ENCODE peak calls at places on chromosome 16, in four cellular contexts. M is upper lobe of right lung, O is NT2/D1, L is heart right ventricle. D is an unnamed sample. For H3K4me1, the result is how much of the 10 kb centered on the place peaks cover.

GRCh38 chr16:28924762-28925385 is at the start of gene RABEP2:
- DNase-seq in M (peak), O (peak), L (peak), D (peak)

GRCh38 chr16:75196826-75197225 is 10.1 kb downstream of the CTRB2 start:
- DNase-seq in M (peak), O (no peak), L (no peak), D (no peak)

GRCh38 chr16:88516666-88517065 is 53.5 kb upstream of the ZC3H18 start:
- DNase-seq in M (no peak), O (no peak), L (no peak), D (no peak)

GRCh38 chr16:67104061-67104460 is 5.7 kb upstream of the PHAF1 start:
- DNase-seq in M (no peak), O (peak), L (peak), D (peak)

GRCh38 chr16:53848277-53848942 is 144.5 kb downstream of the FTO start:
- DNase-seq in M (no peak), O (no peak), L (no peak), D (no peak)

GRCh38 chr16:56191807-56192643 is 736 bp downstream of the GNAO1 start:
- DNase-seq in M (no peak), O (no peak), L (no peak), D (peak)

GRCh38 chr16:18803569-18804462 is 2.5 kb upstream of the ARL6IP1 start:
- DNase-seq in M (no peak), O (no peak), L (no peak), D (no peak)

GRCh38 chr16:57304169-57305061 is 19.9 kb upstream of the PLLP start:
- DNase-seq in M (peak), O (no peak), L (peak), D (no peak)

GRCh38 chr16:29664133-29664912 is 1.3 kb downstream of the SPN start:
- DNase-seq in M (peak), O (no peak), L (no peak), D (no peak)

GRCh38 chr16:84184775-84185174 is 2.1 kb downstream of the TAF1C start:
- DNase-seq in M (peak), O (no peak), L (peak), D (no peak)

GRCh38 chr16:86567701-86568571 is 1.3 kb downstream of the FOXC2 start:
- DNase-seq in M (no peak), O (no peak), L (no peak), D (no peak)

GRCh38 chr16:81657224-81657623 is 121.9 kb upstream of the PLCG2 start:
- DNase-seq in M (no peak), O (no peak), L (no peak), D (no peak)

GRCh38 chr16:15785386-15786059 is 71.3 kb downstream of the MYH11 start:
- DNase-seq in M (no peak), O (no peak), L (no peak), D (no peak)

GRCh38 chr16:88007321-88007731 is 56.1 kb downstream of the BANP start:
- DNase-seq in M (no peak), O (no peak), L (no peak), D (no peak)

GRCh38 chr16:27169511-27170071 is 33.7 kb upstream of the KDM8 start:
- DNase-seq in M (no peak), O (no peak), L (no peak), D (peak)

GRCh38 chr16:264440-264951 is 11.2 kb downstream of the RGS11 start:
- DNase-seq in M (peak), O (no peak), L (no peak), D (no peak)

GRCh38 chr16:85145188-85145587 is 32.9 kb upstream of the CIBAR2 start:
- DNase-seq in M (no peak), O (no peak), L (no peak), D (no peak)

GRCh38 chr16:57446530-57447141 is 549 bp downstream of the CIAPIN1 start:
- DNase-seq in M (no peak), O (no peak), L (peak), D (peak)

GRCh38 chr16:31916056-31916488 is 42.5 kb downstream of the ZNF267 start:
- DNase-seq in M (no peak), O (no peak), L (no peak), D (no peak)

GRCh38 chr16:2507679-2508064 is 6.1 kb upstream of the ATP6V0C start:
- DNase-seq in M (peak), O (no peak), L (no peak), D (no peak)

GRCh38 chr16:8849411-8850011 is 19.3 kb downstream of the CARHSP1 start:
- DNase-seq in M (peak), O (no peak), L (peak), D (no peak)

GRCh38 chr16:269061-269796 is 6.5 kb downstream of the RGS11 start:
- DNase-seq in M (no peak), O (no peak), L (no peak), D (no peak)

GRCh38 chr16:61829631-61830030 is 206.6 kb downstream of the CDH8 start:
- DNase-seq in M (no peak), O (no peak), L (no peak), D (no peak)

GRCh38 chr16:81164958-81165357 is 68.8 kb upstream of the GCSH start:
- DNase-seq in M (no peak), O (no peak), L (no peak), D (no peak)

GRCh38 chr16:75764154-75764768 is 38.0 kb upstream of the CPHXL start:
- DNase-seq in M (no peak), O (peak), L (peak), D (peak)

GRCh38 chr16:2819179-2819938 is 2.3 kb downstream of the PRSS21 start:
- DNase-seq in M (peak), O (no peak), L (no peak), D (no peak)

GRCh38 chr16:2953706-2954105 is 10.4 kb upstream of the KREMEN2 start:
- DNase-seq in M (no peak), O (no peak), L (no peak), D (no peak)

GRCh38 chr16:57058291-57058861 is 34.0 kb upstream of the CPNE2 start:
- DNase-seq in M (no peak), O (no peak), L (no peak), D (no peak)

GRCh38 chr16:64287667-64288521 is 834.0 kb downstream of the CDH11 start:
- DNase-seq in M (no peak), O (no peak), L (no peak), D (no peak)

GRCh38 chr16:15464401-15465186 is 30.2 kb downstream of the BMERB1 start:
- DNase-seq in M (no peak), O (no peak), L (no peak), D (no peak)

GRCh38 chr16:89945654-89946053 is 2.9 kb upstream of the DEF8 start:
- DNase-seq in M (no peak), O (no peak), L (no peak), D (no peak)

GRCh38 chr16:58084635-58085034 is 44.5 kb downstream of the CFAP20 start:
- DNase-seq in M (no peak), O (no peak), L (no peak), D (no peak)

DNA sequence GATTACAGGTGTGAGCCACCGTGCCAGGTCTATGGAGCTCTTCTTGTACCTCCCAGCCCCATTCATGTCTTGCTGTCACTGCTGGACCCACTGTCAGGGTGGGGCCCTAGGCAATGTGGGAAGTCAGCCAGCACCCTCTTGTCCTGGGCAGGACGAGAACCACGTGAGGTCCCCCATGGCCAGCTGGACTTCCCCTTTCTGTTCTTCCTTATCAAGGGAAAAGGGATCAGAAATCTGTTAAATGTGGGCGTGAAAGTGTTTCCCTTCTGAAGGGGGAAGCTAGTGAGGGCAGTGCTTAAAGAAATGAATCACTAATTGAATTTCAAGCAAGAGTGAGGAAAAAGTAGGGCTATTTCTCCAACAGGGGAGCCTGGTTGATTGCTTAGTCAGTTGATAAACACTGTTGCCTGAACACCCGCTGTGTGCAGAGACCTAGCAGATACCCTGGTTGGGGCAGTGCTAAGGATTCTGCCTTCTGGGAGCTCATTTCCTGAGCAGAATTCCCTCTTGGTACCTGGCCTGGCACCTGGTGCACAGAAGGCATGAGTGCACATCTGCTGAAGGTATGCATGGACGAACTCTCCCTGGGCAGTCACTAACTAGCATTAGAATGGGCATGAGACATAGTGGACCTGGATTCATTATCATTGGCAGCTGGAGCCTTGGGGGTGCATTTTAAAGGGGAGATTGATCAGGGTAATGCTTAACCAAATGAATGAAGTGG is 13.0 kb downstream of the ADCY7 start:
- DNase-seq in M (peak), O (peak), L (peak), D (no peak)
- H3K4me3 ChIP-seq in M (peak), O (no peak), L (peak), D (no peak)

GRCh38 chr16:49830873-49831272 is 25.0 kb downstream of the ZNF423 start:
- DNase-seq in M (no peak), O (no peak), L (no peak), D (no peak)
- H3K4me1 ChIP-seq in M (under half), O (under half), L (half or more), D (under half)

GRCh38 chr16:17258848-17259713 is 211.7 kb downstream of the XYLT1 start:
- DNase-seq in M (no peak), O (no peak), L (no peak), D (no peak)
- H3K4me3 ChIP-seq in M (peak), O (no peak), L (no peak), D (no peak)

DNA sequence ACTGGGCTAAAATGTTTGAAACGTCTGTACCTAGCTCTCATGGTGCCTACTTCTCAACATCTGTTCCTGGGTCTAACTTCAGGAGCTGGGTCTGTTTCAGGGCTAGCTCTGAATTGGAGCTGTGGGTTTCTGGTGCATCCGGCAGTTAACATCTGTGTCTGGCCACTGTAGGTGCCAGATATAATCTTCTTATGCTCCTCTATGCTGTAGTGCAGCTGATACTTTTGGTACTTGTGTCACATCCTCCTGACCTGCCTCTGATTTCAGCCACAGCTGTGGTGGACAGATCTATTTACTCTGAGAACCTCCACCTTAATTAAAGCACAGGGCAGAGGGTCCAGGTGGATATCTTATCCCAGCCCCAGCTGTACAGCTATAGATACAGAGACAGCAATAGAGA is 496.5 kb upstream of the CDH11 start:
- DNase-seq in M (no peak), O (no peak), L (no peak), D (no peak)
- H3K4me1 ChIP-seq in M (under half), O (under half), L (under half), D (under half)

GRCh38 chr16:1331712-1332617 is 1.5 kb upstream of the BAIAP3 start:
- DNase-seq in M (peak), O (peak), L (peak), D (peak)

GRCh38 chr16:1333854-1334719 is 642 bp downstream of the BAIAP3 start:
- DNase-seq in M (no peak), O (no peak), L (no peak), D (no peak)

GRCh38 chr16:1332618-1333148 is 762 bp upstream of the BAIAP3 start:
- DNase-seq in M (no peak), O (no peak), L (no peak), D (no peak)

GRCh38 chr16:1334739-1335138 is 1.3 kb downstream of the BAIAP3 start:
- DNase-seq in M (no peak), O (no peak), L (no peak), D (no peak)

GRCh38 chr16:1333149-1333812 is at the start of gene BAIAP3:
- DNase-seq in M (no peak), O (no peak), L (no peak), D (peak)
- H3K4me3 ChIP-seq in M (peak), O (peak), L (peak), D (peak)

GRCh38 chr16:1324286-1324826 is 9.1 kb upstream of the BAIAP3 start:
- DNase-seq in M (no peak), O (no peak), L (no peak), D (no peak)
- H3K4me1 ChIP-seq in M (under half), O (under half), L (under half), D (under half)

GRCh38 chr16:69818811-69819587 is 56.9 kb downstream of the WWP2 start:
- DNase-seq in M (no peak), O (peak), L (no peak), D (no peak)
- H3K4me3 ChIP-seq in M (no peak), O (no peak), L (no peak), D (no peak)

DNA sequence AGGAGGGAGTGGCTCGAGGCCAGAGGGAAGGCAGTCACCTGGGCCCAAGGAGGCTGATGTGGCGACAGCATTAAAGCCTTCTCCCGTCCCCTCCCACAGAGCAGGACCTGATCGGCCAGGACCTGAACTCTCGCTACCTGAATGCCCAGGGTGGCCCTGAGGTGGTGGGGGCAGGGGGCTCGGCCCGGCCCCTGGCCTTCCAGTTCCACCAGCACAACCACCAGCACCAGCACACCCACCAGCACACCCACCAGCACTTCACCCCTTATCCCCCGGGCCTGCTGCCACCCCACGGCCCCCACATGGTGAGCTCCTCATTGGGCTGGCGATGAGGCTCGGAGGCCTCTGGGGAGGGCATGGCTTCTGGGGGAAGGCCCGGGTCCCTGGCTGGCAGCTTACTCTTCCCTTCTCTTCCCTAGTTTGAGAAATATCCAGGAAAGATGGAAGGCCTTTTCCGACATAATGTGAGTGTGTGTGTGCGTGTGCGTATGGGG is 6.4 kb downstream of the FBRS start:
- DNase-seq in M (no peak), O (no peak), L (no peak), D (no peak)
- H3K4me1 ChIP-seq in M (under half), O (under half), L (under half), D (under half)

D was measured in HAP-1.